ENCODE peak calls at places on chromosomes 7 and 10, in seven cellular contexts. X is COR-L47; I is right lobe of liver; T is heart right ventricle; M is pons; F is left cardiac atrium; D is stimulated activated CD8-positive, alpha-beta memory T cell treated with anti-CD3 and anti-CD28 coated beads, Interleukin-15, amount 100 ng/mL, for 24 hours. C is an unnamed sample.

GRCh38 chr7:36923185-36923584 is 198.9 kb upstream of the AOAH start:
- DNase-seq in I (no peak), F (no peak), T (no peak), X (no peak), D (no peak), M (no peak), C (no peak)

GRCh38 chr10:25047902-25048301 is 31.5 kb downstream of the THNSL1 start:
- DNase-seq in F (no peak), T (no peak), X (no peak), I (no peak), D (no peak), M (no peak), C (no peak)

GRCh38 chr7:25854608-25855497 is 297.1 kb upstream of the NFE2L3 start:
- DNase-seq in T (no peak), X (peak), D (no peak), I (no peak), F (no peak), M (peak), C (peak)

GRCh38 chr7:48255046-48255445 is 83.8 kb downstream of the ABCA13 start:
- DNase-seq in X (no peak), D (no peak), M (no peak), T (no peak), F (no peak), I (no peak), C (peak)

GRCh38 chr10:84193327-84193726 is 1.0 kb upstream of the CDHR1 start:
- DNase-seq in T (no peak), X (no peak), M (no peak), F (no peak), I (no peak), D (no peak), C (no peak)

GRCh38 chr7:150367187-150367510 is 1.5 kb upstream of the REPIN1 start:
- DNase-seq in M (no peak), F (no peak), T (no peak), X (no peak), I (no peak), D (no peak), C (no peak)

GRCh38 chr7:108190891-108191290 is 60.7 kb upstream of the LAMB4 start:
- DNase-seq in I (no peak), D (no peak), X (no peak), F (no peak), M (no peak), T (no peak), C (no peak)

GRCh38 chr7:50807026-50807730 is 24.5 kb upstream of the GRB10 start:
- DNase-seq in M (no peak), X (no peak), T (no peak), D (no peak), F (no peak), I (no peak), C (no peak)

GRCh38 chr7:44466300-44467216 is 23.9 kb downstream of the NUDCD3 start:
- DNase-seq in X (no peak), F (no peak), T (no peak), D (no peak), M (no peak), I (no peak), C (no peak)

GRCh38 chr7:130598056-130598455 is 70.5 kb downstream of the COPG2 start:
- DNase-seq in T (no peak), M (no peak), F (no peak), I (no peak), X (peak), D (no peak), C (no peak)

GRCh38 chr7:120856621-120857352 is 1.2 kb downstream of the TSPAN12 start:
- DNase-seq in D (no peak), M (peak), X (peak), F (peak), T (peak), I (peak), C (no peak)

GRCh38 chr7:80841566-80842478 is 77.0 kb downstream of the SEMA3C start:
- DNase-seq in D (no peak), F (no peak), M (no peak), T (no peak), I (no peak), X (no peak), C (no peak)

GRCh38 chr7:24705481-24705954 is 51.7 kb downstream of the GSDME start:
- DNase-seq in F (no peak), X (no peak), M (peak), T (no peak), D (no peak), I (no peak), C (no peak)

GRCh38 chr10:123398180-123398591 is 244.0 kb downstream of the BUB3 start:
- DNase-seq in T (no peak), M (peak), X (no peak), D (no peak), F (no peak), I (no peak), C (no peak)

GRCh38 chr10:76998451-76998850 is 639.2 kb downstream of the KCNMA1 start:
- DNase-seq in M (no peak), F (no peak), X (peak), T (no peak), D (no peak), I (no peak), C (no peak)

GRCh38 chr7:34842782-34843181 is 184.8 kb downstream of the NPSR1 start:
- DNase-seq in D (no peak), I (no peak), X (no peak), T (no peak), M (no peak), F (no peak), C (no peak)

GRCh38 chr7:28407643-28408042 is 4.7 kb upstream of the CREB5 start:
- DNase-seq in X (no peak), I (no peak), F (no peak), T (no peak), M (peak), D (no peak), C (no peak)

GRCh38 chr10:60384006-60384405 is 5.7 kb downstream of the ANK3 start:
- DNase-seq in M (no peak), X (no peak), F (no peak), I (no peak), T (no peak), D (no peak), C (no peak)

GRCh38 chr10:93290661-93291354 is 191.3 kb downstream of the MYOF start:
- DNase-seq in I (no peak), F (no peak), M (no peak), X (no peak), T (no peak), D (no peak), C (no peak)

GRCh38 chr10:28558923-28559508 is 26.1 kb downstream of the WAC start:
- DNase-seq in D (no peak), X (no peak), T (no peak), M (peak), F (no peak), I (no peak), C (no peak)

GRCh38 chr7:116315293-116315692 is 105.0 kb downstream of the TES start:
- DNase-seq in T (no peak), F (peak), M (no peak), X (no peak), I (no peak), D (no peak), C (peak)

GRCh38 chr7:63900394-63901203 is 98.0 kb upstream of the ZNF722 start:
- DNase-seq in M (peak), T (peak), F (peak), I (peak), X (peak), D (peak), C (no peak)

GRCh38 chr7:80481196-80481884 is 30.5 kb downstream of the GNAT3 start:
- DNase-seq in M (no peak), D (no peak), T (no peak), X (no peak), I (no peak), F (no peak), C (peak)

GRCh38 chr10:11043446-11044127 is 25.9 kb downstream of the CELF2 start:
- DNase-seq in T (no peak), I (no peak), F (no peak), X (no peak), D (no peak), M (no peak), C (no peak)

GRCh38 chr10:6311700-6312330 is 109.1 kb downstream of the PFKFB3 start:
- DNase-seq in T (no peak), F (no peak), M (no peak), X (no peak), D (no peak), I (no peak), C (no peak)

GRCh38 chr10:133388265-133388972 is 5.5 kb upstream of the MTG1 start:
- DNase-seq in T (no peak), X (no peak), D (no peak), M (no peak), I (no peak), F (no peak), C (no peak)

GRCh38 chr10:86411281-86411841 is 44.8 kb upstream of the GRID1 start:
- DNase-seq in F (peak), D (no peak), X (no peak), I (no peak), M (peak), T (no peak), C (no peak)

GRCh38 chr10:92751534-92751811 is 61.7 kb downstream of the HHEX start:
- DNase-seq in M (no peak), D (no peak), T (no peak), F (no peak), X (no peak), I (no peak), C (no peak)

GRCh38 chr7:71198391-71198790 is 66.4 kb downstream of the GALNT17 start:
- DNase-seq in X (no peak), D (no peak), I (no peak), M (no peak), T (no peak), F (no peak), C (no peak)

GRCh38 chr7:81527651-81528050 is 242.2 kb downstream of the HGF start:
- DNase-seq in T (no peak), F (no peak), M (no peak), I (no peak), X (no peak), D (no peak), C (no peak)

GRCh38 chr10:63431962-63432797 is 33.6 kb downstream of the JMJD1C start:
- DNase-seq in T (no peak), X (no peak), M (no peak), D (no peak), F (no peak), I (no peak), C (no peak)

GRCh38 chr7:10034843-10035556 is 938.7 kb upstream of the PHF14 start:
- DNase-seq in T (no peak), I (no peak), F (no peak), M (no peak), X (no peak), D (no peak), C (no peak)